ENCODE peak calls at places on chromosome 22, in four cellular contexts. J, O, Y and Q are unnamed samples.

GRCh38 chr22:38016182-38017078 is 32.1 kb upstream of the SOX10 start:
- DNase-seq in Y (peak), J (peak), O (peak), Q (no peak)

GRCh38 chr22:26464312-26464711 is 19.3 kb downstream of the HPS4 start:
- DNase-seq in O (no peak), J (no peak), Y (no peak), Q (no peak)

GRCh38 chr22:31345331-31346254 is 553 bp downstream of the PATZ1 start:
- DNase-seq in J (peak), O (peak), Y (peak), Q (peak)

GRCh38 chr22:27825174-27825573 is 23.6 kb upstream of the MN1 start:
- DNase-seq in J (no peak), O (no peak), Y (no peak), Q (no peak)

GRCh38 chr22:50063589-50064393 is 5.7 kb upstream of the TTLL8 start:
- DNase-seq in O (no peak), J (no peak), Y (no peak), Q (no peak)

GRCh38 chr22:44505796-44506354 is 7.8 kb upstream of the RTL6 start:
- DNase-seq in O (no peak), J (no peak), Y (no peak), Q (no peak)

GRCh38 chr22:16789860-16790493 is 35.2 kb downstream of the XKR3 start:
- DNase-seq in O (no peak), Y (no peak), J (no peak), Q (no peak)

GRCh38 chr22:50531546-50532352 is 1.9 kb upstream of the TYMP start:
- DNase-seq in Y (peak), O (no peak), J (peak), Q (peak)

GRCh38 chr22:43451651-43452050 is 39.8 kb downstream of the MPPED1 start:
- DNase-seq in Y (no peak), O (no peak), J (no peak), Q (no peak)